ENCODE peak calls at places on chromosomes 3 and 15, in ten cellular contexts. W, O, F, D, J, B, L, P, C and N are unnamed samples.
A peak's percentile ranks its signal among the peaks of the same experiment; 100 is the strongest.

GRCh38 chr15:66555685-66556084 is 10.1 kb downstream of the LCTL start:
- DNase-seq in L (no peak), O (no peak), C (no peak), F (no peak), D (no peak), B (no peak), P (no peak), J (no peak), W (no peak), N (no peak)

GRCh38 chr15:73794501-73795133 is 41.5 kb upstream of the INSYN1 start:
- DNase-seq in C (no peak), J (no peak), F (no peak), B (no peak), W (no peak), P (no peak), D (no peak), O (no peak), L (peak; percentile 55), N (no peak)

GRCh38 chr3:195897081-195897852 is 11.1 kb downstream of the TNK2 start:
- DNase-seq in W (no peak), D (no peak), B (no peak), L (peak; percentile 60), O (peak; percentile 63), P (no peak), C (peak; percentile 77), J (no peak), F (no peak), N (no peak)

GRCh38 chr15:72034351-72034750 is 83.6 kb downstream of the MYO9A start:
- DNase-seq in L (no peak), O (no peak), P (no peak), W (no peak), B (no peak), F (no peak), C (no peak), D (no peak), J (no peak), N (no peak)

GRCh38 chr3:115784739-115785571 is 161.6 kb downstream of the GAP43 start:
- DNase-seq in F (no peak), D (no peak), C (no peak), P (no peak), W (no peak), L (peak; percentile 55), B (no peak), O (no peak), J (no peak), N (no peak)

GRCh38 chr15:48627260-48627969 is 18.1 kb downstream of the FBN1 start:
- DNase-seq in L (peak; percentile 75), B (no peak), C (no peak), D (no peak), J (no peak), O (no peak), F (no peak), P (no peak), W (no peak), N (no peak)

GRCh38 chr15:64810499-64811326 is 14.7 kb downstream of the PIF1 start:
- DNase-seq in O (no peak), B (no peak), P (no peak), C (no peak), F (no peak), L (no peak), D (no peak), W (no peak), J (no peak), N (peak; percentile 37)

GRCh38 chr15:63050737-63051700 is 8.5 kb downstream of the TPM1 start:
- DNase-seq in L (peak; percentile 72), C (no peak), W (no peak), J (no peak), F (peak; percentile 70), O (no peak), P (no peak), D (no peak), B (no peak), N (no peak)

GRCh38 chr15:74240002-74240568 is 4.0 kb downstream of the CCDC33 start:
- DNase-seq in B (peak; percentile 44), C (peak; percentile 97), O (peak; percentile 91), P (no peak), J (peak; percentile 21), L (peak; percentile 63), W (no peak), D (no peak), F (peak; percentile 88), N (no peak)

GRCh38 chr15:63948971-63949370 is 97.3 kb downstream of the DAPK2 start:
- DNase-seq in C (no peak), W (no peak), B (no peak), P (no peak), D (no peak), O (no peak), J (no peak), L (no peak), F (no peak), N (no peak)

GRCh38 chr15:101613130-101614000 is 38.8 kb downstream of the TM2D3 start:
- DNase-seq in P (no peak), O (peak; percentile 92), D (no peak), C (peak; percentile 70), F (peak; percentile 80), J (peak; percentile 22), W (no peak), L (peak; percentile 63), B (no peak), N (no peak)

GRCh38 chr3:37028329-37028728 is 35.0 kb downstream of the MLH1 start:
- DNase-seq in D (no peak), L (peak; percentile 58), O (no peak), F (no peak), C (peak; percentile 46), J (peak; percentile 33), W (no peak), P (no peak), B (no peak), N (no peak)

DNA sequence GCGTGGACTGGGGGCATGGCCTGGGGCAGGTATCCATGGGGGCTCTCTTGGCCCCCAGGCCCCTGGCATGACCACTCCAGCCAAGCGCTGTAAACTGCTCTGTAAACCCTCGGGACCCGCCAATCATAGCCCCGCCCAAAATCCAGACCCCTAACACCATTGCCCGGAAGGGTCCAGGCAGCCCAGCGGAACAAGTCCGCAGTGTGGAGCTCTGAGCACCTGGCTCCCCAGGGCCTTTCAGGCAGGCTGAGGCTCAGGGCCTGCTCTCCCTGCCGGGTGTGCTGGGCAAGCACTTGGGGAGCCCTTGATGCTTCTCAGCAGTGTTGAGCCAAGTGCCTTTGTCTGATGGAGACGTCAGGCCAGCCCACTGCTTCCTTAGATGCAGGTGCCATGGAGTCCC is 106.2 kb downstream of the TLE3 start:
- DNase-seq in D (no peak), F (no peak), O (no peak), W (no peak), C (no peak), B (no peak), P (no peak), L (no peak), J (no peak), N (no peak)
- TF ChIP-seq CTCF in D (no peak), F (no peak), O (no peak), W (no peak), C (no peak), B (no peak), P (no peak), L (no peak), J (no peak), N (no peak)

GRCh38 chr3:171673951-171674350 is 136.3 kb downstream of the PLD1 start:
- DNase-seq in F (no peak), W (no peak), L (peak; percentile 11), D (no peak), O (no peak), J (no peak), B (no peak), C (no peak), P (no peak), N (no peak)

GRCh38 chr3:171679011-171679492 is 131.2 kb downstream of the PLD1 start:
- DNase-seq in F (peak; percentile 45), L (no peak), O (no peak), J (no peak), W (no peak), C (no peak), B (no peak), P (no peak), D (no peak), N (no peak)

GRCh38 chr3:171677706-171678105 is 132.6 kb downstream of the PLD1 start:
- DNase-seq in B (no peak), F (no peak), D (no peak), W (no peak), L (no peak), O (no peak), P (no peak), C (no peak), J (no peak), N (no peak)

GRCh38 chr3:171672538-171672937 is 137.7 kb downstream of the PLD1 start:
- DNase-seq in C (no peak), J (no peak), D (no peak), P (no peak), L (no peak), W (no peak), O (no peak), B (no peak), F (no peak), N (no peak)

DNA sequence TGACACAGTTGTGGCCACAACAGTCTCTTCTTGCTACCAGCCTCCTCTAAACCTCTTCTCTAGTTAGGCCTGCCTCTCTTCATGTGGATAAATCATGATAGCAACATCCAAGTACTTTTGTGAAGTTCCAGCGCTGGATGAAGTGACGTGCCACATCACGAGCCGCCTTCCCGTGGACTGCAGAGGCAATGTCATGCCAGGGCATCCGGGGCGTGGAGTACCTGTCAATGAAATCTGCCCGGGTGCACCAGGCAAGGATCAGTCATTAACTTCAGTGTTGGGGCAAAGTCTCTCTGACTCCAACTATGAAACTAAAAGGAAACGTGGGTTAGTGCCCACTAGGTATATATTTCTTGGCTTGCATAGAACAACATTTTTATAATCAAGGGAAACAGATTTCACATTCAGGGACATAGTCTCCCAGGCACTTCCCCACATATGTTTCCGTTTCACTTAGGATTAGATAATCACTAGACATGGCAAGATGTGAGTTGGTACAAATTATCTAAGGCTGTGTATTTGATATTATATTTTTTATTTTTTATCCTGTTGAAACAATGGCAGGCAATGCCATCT is 133.6 kb downstream of the PLD1 start:
- DNase-seq in D (no peak), W (no peak), C (no peak), J (no peak), L (no peak), F (peak; percentile 87), P (no peak), B (no peak), O (peak; percentile 64), N (no peak)
- TF ChIP-seq CTCF in D (no peak), W (no peak), C (no peak), J (no peak), L (no peak), F (no peak), P (no peak), B (no peak), O (no peak), N (no peak)

DNA sequence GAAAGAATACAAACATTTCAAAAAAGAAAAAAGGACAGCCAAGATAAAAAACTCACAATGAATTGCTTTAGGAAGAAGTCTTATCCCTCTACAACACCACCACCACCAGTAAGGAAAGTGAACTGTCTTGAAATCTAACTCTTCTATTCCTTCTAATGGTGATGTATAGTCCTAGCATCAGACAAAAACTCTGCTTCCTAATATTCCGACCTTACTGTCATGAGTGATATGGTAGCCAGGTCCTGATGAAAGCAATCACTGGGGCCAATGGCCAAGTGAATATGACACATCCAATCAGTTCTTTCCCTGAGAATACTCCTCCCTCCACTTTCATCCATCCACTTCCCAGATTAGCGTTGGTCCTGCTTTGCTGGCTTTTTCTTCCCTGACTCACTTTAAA is 14.8 kb downstream of the GK5 start:
- DNase-seq in B (peak; percentile 18), F (no peak), W (no peak), J (no peak), O (no peak), D (no peak), L (peak; percentile 65), C (no peak), P (no peak), N (no peak)
- TF ChIP-seq CTCF in B (no peak), F (no peak), W (no peak), J (peak; percentile 26), O (no peak), D (no peak), L (peak; percentile 32), C (no peak), P (peak; percentile 13), N (no peak)

GRCh38 chr3:138945646-138946553 is 1.0 kb downstream of the FOXL2 start:
- DNase-seq in J (no peak), F (peak; percentile 41), C (peak; percentile 35), B (no peak), O (no peak), W (no peak), D (no peak), L (peak; percentile 46), P (no peak), N (no peak)
- TF ChIP-seq CTCF in J (no peak), F (no peak), C (no peak), B (peak; percentile 27), O (no peak), W (peak; percentile 20), D (peak; percentile 40), L (peak; percentile 35), P (peak; percentile 51), N (peak; percentile 27)